ENCODE peak calls at places on chromosomes 12 and 14, in seven cellular contexts. One of them, this sample, is unnamed.

GRCh38 chr12:52036587-52037171 is 14.6 kb upstream of the NR4A1 start:
- DNase-seq in pancreas: peak
- DNase-seq in coronary artery: no peak
- DNase-seq in A549: peak
- DNase-seq in brain microvascular endothelial cell: peak
- DNase-seq in mucosa of descending colon: peak
- DNase-seq in suprapubic skin: peak
- DNase-seq in this sample: no peak

GRCh38 chr14:100585448-100586152 is 1.6 kb downstream of the BEGAIN start:
- DNase-seq in brain microvascular endothelial cell: no peak
- DNase-seq in suprapubic skin: peak
- DNase-seq in A549: no peak
- DNase-seq in mucosa of descending colon: no peak
- DNase-seq in coronary artery: no peak
- DNase-seq in pancreas: no peak
- DNase-seq in this sample: no peak

GRCh38 chr12:70449074-70449757 is 83.1 kb downstream of the KCNMB4 start:
- DNase-seq in A549: peak
- DNase-seq in brain microvascular endothelial cell: no peak
- DNase-seq in suprapubic skin: no peak
- DNase-seq in coronary artery: no peak
- DNase-seq in mucosa of descending colon: no peak
- DNase-seq in pancreas: no peak
- DNase-seq in this sample: no peak

GRCh38 chr12:29796823-29797263 is 13.1 kb upstream of the TMTC1 start:
- DNase-seq in coronary artery: no peak
- DNase-seq in A549: no peak
- DNase-seq in suprapubic skin: no peak
- DNase-seq in mucosa of descending colon: peak
- DNase-seq in pancreas: no peak
- DNase-seq in brain microvascular endothelial cell: peak
- DNase-seq in this sample: peak

GRCh38 chr12:63937381-63938168 is 93.1 kb downstream of the SRGAP1 start:
- DNase-seq in brain microvascular endothelial cell: no peak
- DNase-seq in mucosa of descending colon: no peak
- DNase-seq in suprapubic skin: no peak
- DNase-seq in coronary artery: no peak
- DNase-seq in pancreas: no peak
- DNase-seq in A549: no peak
- DNase-seq in this sample: no peak

GRCh38 chr12:53062977-53063707 is 13.3 kb downstream of the TNS2 start:
- DNase-seq in coronary artery: no peak
- DNase-seq in pancreas: peak
- DNase-seq in suprapubic skin: no peak
- DNase-seq in mucosa of descending colon: no peak
- DNase-seq in brain microvascular endothelial cell: no peak
- DNase-seq in A549: no peak
- DNase-seq in this sample: no peak

GRCh38 chr12:8554451-8555195 is 13.9 kb upstream of the CLEC4E start:
- DNase-seq in mucosa of descending colon: no peak
- DNase-seq in brain microvascular endothelial cell: peak
- DNase-seq in pancreas: no peak
- DNase-seq in A549: no peak
- DNase-seq in coronary artery: no peak
- DNase-seq in suprapubic skin: no peak
- DNase-seq in this sample: peak

GRCh38 chr14:66038214-66038977 is 447.8 kb upstream of the CCDC196 start:
- DNase-seq in pancreas: peak
- DNase-seq in coronary artery: no peak
- DNase-seq in brain microvascular endothelial cell: peak
- DNase-seq in A549: no peak
- DNase-seq in mucosa of descending colon: peak
- DNase-seq in suprapubic skin: no peak
- DNase-seq in this sample: no peak

GRCh38 chr12:116199160-116199559 is 78.3 kb downstream of the MED13L start:
- DNase-seq in brain microvascular endothelial cell: no peak
- DNase-seq in A549: no peak
- DNase-seq in suprapubic skin: no peak
- DNase-seq in coronary artery: no peak
- DNase-seq in mucosa of descending colon: no peak
- DNase-seq in pancreas: no peak
- DNase-seq in this sample: no peak

GRCh38 chr12:131101006-131101405 is 147.3 kb downstream of the ADGRD1 start:
- DNase-seq in coronary artery: peak
- DNase-seq in suprapubic skin: no peak
- DNase-seq in pancreas: peak
- DNase-seq in A549: no peak
- DNase-seq in brain microvascular endothelial cell: no peak
- DNase-seq in mucosa of descending colon: no peak
- DNase-seq in this sample: no peak

GRCh38 chr14:60064491-60065072 is 27.1 kb upstream of the PCNX4 start:
- DNase-seq in mucosa of descending colon: no peak
- DNase-seq in coronary artery: no peak
- DNase-seq in pancreas: no peak
- DNase-seq in brain microvascular endothelial cell: no peak
- DNase-seq in A549: peak
- DNase-seq in suprapubic skin: no peak
- DNase-seq in this sample: peak

GRCh38 chr12:70609739-70610491 is 27.3 kb downstream of the PTPRB start:
- DNase-seq in pancreas: no peak
- DNase-seq in brain microvascular endothelial cell: no peak
- DNase-seq in mucosa of descending colon: peak
- DNase-seq in suprapubic skin: peak
- DNase-seq in A549: peak
- DNase-seq in coronary artery: no peak
- DNase-seq in this sample: no peak

GRCh38 chr12:42977451-42978230 is 388.1 kb upstream of the PRICKLE1 start:
- DNase-seq in pancreas: no peak
- DNase-seq in suprapubic skin: no peak
- DNase-seq in coronary artery: no peak
- DNase-seq in mucosa of descending colon: no peak
- DNase-seq in A549: no peak
- DNase-seq in brain microvascular endothelial cell: no peak
- DNase-seq in this sample: no peak

GRCh38 chr12:52655720-52656124 is 3.7 kb upstream of the KRT2 start:
- DNase-seq in mucosa of descending colon: no peak
- DNase-seq in brain microvascular endothelial cell: no peak
- DNase-seq in suprapubic skin: no peak
- DNase-seq in A549: no peak
- DNase-seq in coronary artery: peak
- DNase-seq in pancreas: no peak
- DNase-seq in this sample: no peak

GRCh38 chr12:52914722-52915121 is 9.8 kb upstream of the KRT8 start:
- DNase-seq in mucosa of descending colon: no peak
- DNase-seq in A549: no peak
- DNase-seq in brain microvascular endothelial cell: no peak
- DNase-seq in coronary artery: no peak
- DNase-seq in suprapubic skin: no peak
- DNase-seq in pancreas: peak
- DNase-seq in this sample: no peak

GRCh38 chr14:33932526-33933292 is 18.2 kb downstream of the EGLN3 start:
- DNase-seq in brain microvascular endothelial cell: no peak
- DNase-seq in pancreas: no peak
- DNase-seq in mucosa of descending colon: no peak
- DNase-seq in suprapubic skin: no peak
- DNase-seq in A549: no peak
- DNase-seq in coronary artery: no peak
- DNase-seq in this sample: peak

GRCh38 chr14:29348504-29348903 is 579.1 kb downstream of the PRKD1 start:
- DNase-seq in brain microvascular endothelial cell: no peak
- DNase-seq in A549: no peak
- DNase-seq in suprapubic skin: no peak
- DNase-seq in pancreas: no peak
- DNase-seq in coronary artery: no peak
- DNase-seq in mucosa of descending colon: no peak
- DNase-seq in this sample: no peak

GRCh38 chr14:71591929-71592328 is 340.3 kb upstream of the RGS6 start:
- DNase-seq in pancreas: no peak
- DNase-seq in suprapubic skin: no peak
- DNase-seq in mucosa of descending colon: no peak
- DNase-seq in brain microvascular endothelial cell: peak
- DNase-seq in coronary artery: no peak
- DNase-seq in A549: no peak
- DNase-seq in this sample: peak

GRCh38 chr12:108215458-108215857 is 86.4 kb downstream of the WSCD2 start:
- DNase-seq in mucosa of descending colon: no peak
- DNase-seq in suprapubic skin: no peak
- DNase-seq in pancreas: no peak
- DNase-seq in coronary artery: no peak
- DNase-seq in A549: no peak
- DNase-seq in brain microvascular endothelial cell: no peak
- DNase-seq in this sample: no peak

GRCh38 chr14:39433452-39433813 is 1.2 kb upstream of the FBXO33 start:
- DNase-seq in mucosa of descending colon: peak
- DNase-seq in pancreas: no peak
- DNase-seq in coronary artery: no peak
- DNase-seq in A549: no peak
- DNase-seq in suprapubic skin: no peak
- DNase-seq in brain microvascular endothelial cell: no peak
- DNase-seq in this sample: no peak

GRCh38 chr12:94263011-94263786 is 114.8 kb downstream of the PLXNC1 start:
- DNase-seq in pancreas: no peak
- DNase-seq in brain microvascular endothelial cell: no peak
- DNase-seq in mucosa of descending colon: peak
- DNase-seq in A549: no peak
- DNase-seq in suprapubic skin: peak
- DNase-seq in coronary artery: no peak
- DNase-seq in this sample: no peak

GRCh38 chr14:57498659-57499058 is 5.0 kb upstream of the CCDC198 start:
- DNase-seq in A549: no peak
- DNase-seq in coronary artery: no peak
- DNase-seq in mucosa of descending colon: no peak
- DNase-seq in pancreas: no peak
- DNase-seq in suprapubic skin: no peak
- DNase-seq in brain microvascular endothelial cell: no peak
- DNase-seq in this sample: no peak

GRCh38 chr12:42957136-42957535 is 367.6 kb upstream of the PRICKLE1 start:
- DNase-seq in suprapubic skin: no peak
- DNase-seq in brain microvascular endothelial cell: no peak
- DNase-seq in coronary artery: no peak
- DNase-seq in mucosa of descending colon: no peak
- DNase-seq in A549: no peak
- DNase-seq in pancreas: peak
- DNase-seq in this sample: no peak

GRCh38 chr12:40903040-40903439 is 210.8 kb downstream of the CNTN1 start:
- DNase-seq in A549: no peak
- DNase-seq in mucosa of descending colon: no peak
- DNase-seq in coronary artery: no peak
- DNase-seq in suprapubic skin: no peak
- DNase-seq in pancreas: no peak
- DNase-seq in brain microvascular endothelial cell: no peak
- DNase-seq in this sample: no peak

GRCh38 chr14:88667555-88668273 is 104.9 kb downstream of the ZC3H14 start:
- DNase-seq in mucosa of descending colon: peak
- DNase-seq in suprapubic skin: no peak
- DNase-seq in coronary artery: no peak
- DNase-seq in brain microvascular endothelial cell: peak
- DNase-seq in A549: peak
- DNase-seq in pancreas: peak
- DNase-seq in this sample: peak

GRCh38 chr12:105957058-105957457 is 181.7 kb downstream of the NUAK1 start:
- DNase-seq in A549: no peak
- DNase-seq in pancreas: no peak
- DNase-seq in suprapubic skin: no peak
- DNase-seq in brain microvascular endothelial cell: no peak
- DNase-seq in mucosa of descending colon: no peak
- DNase-seq in coronary artery: no peak
- DNase-seq in this sample: no peak

GRCh38 chr12:21825924-21826548 is 51.5 kb upstream of the KCNJ8 start:
- DNase-seq in mucosa of descending colon: no peak
- DNase-seq in brain microvascular endothelial cell: no peak
- DNase-seq in coronary artery: no peak
- DNase-seq in pancreas: no peak
- DNase-seq in A549: no peak
- DNase-seq in suprapubic skin: no peak
- DNase-seq in this sample: no peak

GRCh38 chr14:105282098-105282725 is 18.6 kb downstream of the BRF1 start:
- DNase-seq in A549: no peak
- DNase-seq in mucosa of descending colon: no peak
- DNase-seq in suprapubic skin: no peak
- DNase-seq in coronary artery: no peak
- DNase-seq in pancreas: peak
- DNase-seq in brain microvascular endothelial cell: no peak
- DNase-seq in this sample: no peak
- TF ChIP-seq CTCF in A549: no peak
- TF ChIP-seq CTCF in mucosa of descending colon: no peak
- TF ChIP-seq CTCF in suprapubic skin: no peak
- TF ChIP-seq CTCF in coronary artery: no peak
- TF ChIP-seq CTCF in pancreas: no peak
- TF ChIP-seq CTCF in brain microvascular endothelial cell: no peak
- TF ChIP-seq CTCF in this sample: no peak

GRCh38 chr14:99191663-99192621 is 80.1 kb downstream of the BCL11B start:
- DNase-seq in A549: no peak
- DNase-seq in pancreas: peak
- DNase-seq in mucosa of descending colon: peak
- DNase-seq in coronary artery: no peak
- DNase-seq in suprapubic skin: no peak
- DNase-seq in brain microvascular endothelial cell: peak
- DNase-seq in this sample: peak
- H3K4me3 ChIP-seq in A549: no peak
- H3K4me3 ChIP-seq in pancreas: no peak
- H3K4me3 ChIP-seq in mucosa of descending colon: no peak
- H3K4me3 ChIP-seq in coronary artery: peak
- H3K4me3 ChIP-seq in suprapubic skin: peak
- H3K4me3 ChIP-seq in brain microvascular endothelial cell: peak
- H3K4me3 ChIP-seq in this sample: peak

DNA sequence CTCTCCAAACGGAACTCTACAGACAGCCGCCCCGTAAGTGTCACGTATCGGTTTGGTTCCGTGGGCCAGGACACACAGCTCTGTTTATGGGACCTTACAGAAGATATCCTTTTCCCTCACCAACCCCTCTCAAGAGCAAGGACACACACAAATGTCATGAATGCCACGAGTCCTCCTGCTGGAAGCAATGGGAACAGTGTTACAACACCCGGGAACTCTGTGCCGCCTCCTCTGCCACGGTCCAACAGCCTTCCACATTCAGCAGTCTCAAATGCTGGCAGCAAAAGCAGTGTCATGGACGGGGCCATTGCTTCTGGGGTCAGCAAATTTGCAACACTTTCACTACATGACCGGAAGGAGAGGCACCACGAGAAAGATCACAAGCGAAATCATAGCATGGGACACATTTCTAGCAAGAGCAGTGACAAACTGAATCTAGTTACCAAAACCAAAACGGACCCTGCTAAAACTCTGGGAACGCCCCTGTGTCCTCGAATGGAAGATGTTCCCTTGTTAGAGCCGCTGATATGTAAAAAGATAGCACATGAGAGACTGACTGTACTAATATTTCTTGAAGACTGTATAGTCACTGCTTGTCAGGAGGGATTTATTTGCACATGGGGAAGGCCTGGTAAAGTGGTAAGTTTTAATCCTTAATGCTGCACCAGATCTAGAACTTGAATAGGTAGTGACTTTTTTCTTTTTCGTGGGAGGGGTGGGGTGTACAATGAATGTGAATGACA is 69.7 kb downstream of the WDR20 start:
- DNase-seq in A549: peak
- DNase-seq in pancreas: no peak
- DNase-seq in coronary artery: no peak
- DNase-seq in suprapubic skin: no peak
- DNase-seq in brain microvascular endothelial cell: no peak
- DNase-seq in mucosa of descending colon: no peak
- DNase-seq in this sample: no peak
- TF ChIP-seq CTCF in A549: peak
- TF ChIP-seq CTCF in pancreas: no peak
- TF ChIP-seq CTCF in coronary artery: no peak
- TF ChIP-seq CTCF in suprapubic skin: no peak
- TF ChIP-seq CTCF in brain microvascular endothelial cell: peak
- TF ChIP-seq CTCF in mucosa of descending colon: no peak
- TF ChIP-seq CTCF in this sample: peak

GRCh38 chr12:111840831-111841230 is 1.2 kb upstream of the MAPKAPK5 start:
- DNase-seq in pancreas: no peak
- DNase-seq in suprapubic skin: no peak
- DNase-seq in A549: no peak
- DNase-seq in brain microvascular endothelial cell: no peak
- DNase-seq in coronary artery: no peak
- DNase-seq in mucosa of descending colon: peak
- DNase-seq in this sample: no peak
- H3K4me3 ChIP-seq in pancreas: peak
- H3K4me3 ChIP-seq in suprapubic skin: peak
- H3K4me3 ChIP-seq in A549: peak
- H3K4me3 ChIP-seq in brain microvascular endothelial cell: peak
- H3K4me3 ChIP-seq in coronary artery: peak
- H3K4me3 ChIP-seq in mucosa of descending colon: peak
- H3K4me3 ChIP-seq in this sample: peak